ENCODE peak calls at places on chromosomes 11 and 22, in four cellular contexts. W, I, V and E are unnamed samples.

GRCh38 chr11:13486926-13487660 is 8.7 kb downstream of the PTH start:
- DNase-seq in W (no peak), I (peak), V (peak), E (no peak)

GRCh38 chr11:6251990-6252473 is 7.6 kb upstream of the CCKBR start:
- DNase-seq in W (no peak), I (no peak), V (no peak), E (peak)

GRCh38 chr11:111571829-111572501 is 30.3 kb upstream of the SIK2 start:
- DNase-seq in W (no peak), I (no peak), V (no peak), E (no peak)

GRCh38 chr11:121716060-121716459 is 263.3 kb upstream of the SORL1-AS1 start:
- DNase-seq in W (no peak), I (no peak), V (no peak), E (no peak)

GRCh38 chr22:31944700-31945477 is 554 bp downstream of the YWHAH start:
- DNase-seq in W (no peak), I (peak), V (peak), E (no peak)

GRCh38 chr11:93606721-93607120 is 54.8 kb upstream of the CEP295 start:
- DNase-seq in W (no peak), I (no peak), V (no peak), E (no peak)

GRCh38 chr11:83583953-83584352 is 297.8 kb upstream of the CCDC90B start:
- DNase-seq in W (no peak), I (no peak), V (no peak), E (no peak)

GRCh38 chr11:100878474-100878873 is 191.4 kb downstream of the ARHGAP42 start:
- DNase-seq in W (no peak), I (no peak), V (no peak), E (no peak)

GRCh38 chr11:23932485-23932898 is 564.4 kb upstream of the LUZP2 start:
- DNase-seq in W (no peak), I (no peak), V (no peak), E (no peak)

GRCh38 chr11:58513747-58514367 is 6.0 kb upstream of the OR5B21 start:
- DNase-seq in W (no peak), I (no peak), V (no peak), E (no peak)

GRCh38 chr11:33936057-33936456 is 44.2 kb upstream of the LMO2 start:
- DNase-seq in W (no peak), I (no peak), V (no peak), E (no peak)

GRCh38 chr22:45320326-45320976 is 10.7 kb downstream of the FAM118A start:
- DNase-seq in W (no peak), I (no peak), V (no peak), E (no peak)

GRCh38 chr11:69515271-69516245 is 34.1 kb downstream of the LINC01488 start:
- DNase-seq in W (no peak), I (no peak), V (no peak), E (no peak)

GRCh38 chr11:100684101-100685065 is 2.7 kb upstream of the ARHGAP42 start:
- DNase-seq in W (no peak), I (no peak), V (no peak), E (no peak)

GRCh38 chr11:2526808-2527381 is 82.1 kb downstream of the KCNQ1 start:
- DNase-seq in W (no peak), I (no peak), V (no peak), E (peak)

GRCh38 chr11:70556884-70557741 is 158.8 kb downstream of the CTTN start:
- DNase-seq in W (no peak), I (no peak), V (no peak), E (no peak)

GRCh38 chr22:28027453-28028448 is 108.7 kb upstream of the PITPNB start:
- DNase-seq in W (no peak), I (no peak), V (no peak), E (no peak)

GRCh38 chr11:2137202-2138071 is 1.8 kb downstream of the IGF2 start:
- DNase-seq in W (no peak), I (no peak), V (no peak), E (no peak)

GRCh38 chr11:17753153-17753552 is 18.6 kb downstream of the KCNC1 start:
- DNase-seq in W (no peak), I (no peak), V (no peak), E (no peak)

GRCh38 chr22:37768273-37768672 is 39.5 kb upstream of the GCAT start:
- DNase-seq in W (no peak), I (no peak), V (no peak), E (no peak)

GRCh38 chr22:46029574-46030200 is 52.7 kb upstream of the WNT7B start:
- DNase-seq in W (no peak), I (no peak), V (no peak), E (no peak)

GRCh38 chr22:38109391-38110000 is 988 bp downstream of the BAIAP2L2 start:
- DNase-seq in W (no peak), I (no peak), V (no peak), E (no peak)

GRCh38 chr11:128593281-128593680 is 5.9 kb upstream of the ETS1 start:
- DNase-seq in W (no peak), I (no peak), V (no peak), E (no peak)

GRCh38 chr11:94513091-94513490 is 830 bp downstream of the C11orf97 start:
- DNase-seq in W (no peak), I (no peak), V (no peak), E (no peak)

GRCh38 chr22:29212738-29213137 is 7.0 kb downstream of the EMID1 start:
- DNase-seq in W (no peak), I (no peak), V (no peak), E (peak)

GRCh38 chr11:45294499-45294898 is 8.4 kb upstream of the SYT13 start:
- DNase-seq in W (no peak), I (no peak), V (no peak), E (no peak)

GRCh38 chr11:95506777-95507176 is 275.8 kb upstream of the SESN3 start:
- DNase-seq in W (no peak), I (no peak), V (no peak), E (no peak)

GRCh38 chr11:84498016-84498415 is 1129.1 kb downstream of the DLG2 start:
- DNase-seq in W (no peak), I (no peak), V (no peak), E (no peak)

GRCh38 chr11:765025-765801 is 12.1 kb downstream of the GATD1 start:
- DNase-seq in W (no peak), I (peak), V (peak), E (peak)

GRCh38 chr11:70557742-70558485 is 159.6 kb downstream of the CTTN start:
- DNase-seq in W (no peak), I (no peak), V (no peak), E (no peak)

GRCh38 chr22:17549655-17550054 is 13.6 kb upstream of the SLC25A18 start:
- DNase-seq in W (no peak), I (no peak), V (no peak), E (no peak)

GRCh38 chr11:71913716-71914115 is 14.7 kb downstream of the XNDC1N start:
- DNase-seq in W (no peak), I (no peak), V (no peak), E (no peak)

GRCh38 chr22:27460596-27461347 is 340.8 kb downstream of the MN1 start:
- DNase-seq in W (no peak), I (no peak), V (no peak), E (no peak)

GRCh38 chr11:95132956-95133355 is 43.3 kb downstream of the ENDOD1 start:
- DNase-seq in W (no peak), I (no peak), V (no peak), E (no peak)

GRCh38 chr11:72738199-72739141 is 13.7 kb downstream of the ARAP1 start:
- DNase-seq in W (no peak), I (no peak), V (no peak), E (no peak)

GRCh38 chr22:43726296-43726695 is 85.8 kb downstream of the EFCAB6 start:
- DNase-seq in W (no peak), I (no peak), V (no peak), E (no peak)

GRCh38 chr22:42635531-42635930 is 4.9 kb downstream of the ATP5MGL start:
- DNase-seq in W (no peak), I (no peak), V (no peak), E (no peak)

GRCh38 chr11:102194257-102194656 is 84.0 kb downstream of the YAP1 start:
- DNase-seq in W (no peak), I (no peak), V (no peak), E (no peak)

GRCh38 chr11:96228472-96228871 is 114.5 kb downstream of the MAML2 start:
- DNase-seq in W (no peak), I (no peak), V (no peak), E (no peak)